ENCODE peak calls at places on chromosomes 12 and 14, in four cellular contexts. N is SK-N-SH, V is H1, G is K562. K is an unnamed sample.

GRCh38 chr12:113069149-113069548 is 12.6 kb downstream of the DTX1 start:
- DNase-seq in V (no peak), N (no peak), G (no peak), K (no peak)

GRCh38 chr12:48189331-48190125 is 6.1 kb downstream of the CCDC184 start:
- DNase-seq in V (no peak), G (peak), N (peak), K (peak)

GRCh38 chr12:30613119-30613830 is 82.4 kb downstream of the IPO8 start:
- DNase-seq in G (no peak), N (no peak), V (no peak), K (no peak)

GRCh38 chr12:132818562-132818961 is 10.1 kb downstream of the GOLGA3 start:
- DNase-seq in G (no peak), V (no peak), N (no peak), K (no peak)

GRCh38 chr12:89345830-89346740 is 6.2 kb downstream of the DUSP6 start:
- DNase-seq in V (no peak), N (peak), G (peak), K (peak)

GRCh38 chr12:124032265-124032886 is 59.4 kb downstream of the ZNF664 start:
- DNase-seq in V (no peak), G (peak), N (peak), K (no peak)

GRCh38 chr12:18375131-18375530 is 113.8 kb downstream of the PIK3C2G start:
- DNase-seq in V (no peak), G (no peak), N (no peak), K (no peak)

GRCh38 chr14:91303091-91303923 is 58.8 kb upstream of the GPR68 start:
- DNase-seq in V (peak), N (peak), G (peak), K (no peak)

GRCh38 chr14:102778616-102779351 is 1.5 kb downstream of the TRAF3 start:
- DNase-seq in V (no peak), G (peak), N (no peak), K (no peak)

GRCh38 chr12:125983784-125984510 is 918.7 kb downstream of the AACS start:
- DNase-seq in G (no peak), V (no peak), N (peak), K (no peak)

GRCh38 chr12:56206373-56207166 is 15.2 kb downstream of the RNF41 start:
- DNase-seq in V (no peak), G (peak), N (peak), K (no peak)

GRCh38 chr14:68921666-68922065 is 57.4 kb downstream of the ACTN1 start:
- DNase-seq in N (no peak), G (no peak), V (no peak), K (no peak)

GRCh38 chr14:93042968-93043940 is 72.5 kb downstream of the ITPK1 start:
- DNase-seq in N (peak), V (no peak), G (no peak), K (no peak)
- TF ChIP-seq MAX in N (no peak), V (no peak), G (no peak), K (no peak)

DNA sequence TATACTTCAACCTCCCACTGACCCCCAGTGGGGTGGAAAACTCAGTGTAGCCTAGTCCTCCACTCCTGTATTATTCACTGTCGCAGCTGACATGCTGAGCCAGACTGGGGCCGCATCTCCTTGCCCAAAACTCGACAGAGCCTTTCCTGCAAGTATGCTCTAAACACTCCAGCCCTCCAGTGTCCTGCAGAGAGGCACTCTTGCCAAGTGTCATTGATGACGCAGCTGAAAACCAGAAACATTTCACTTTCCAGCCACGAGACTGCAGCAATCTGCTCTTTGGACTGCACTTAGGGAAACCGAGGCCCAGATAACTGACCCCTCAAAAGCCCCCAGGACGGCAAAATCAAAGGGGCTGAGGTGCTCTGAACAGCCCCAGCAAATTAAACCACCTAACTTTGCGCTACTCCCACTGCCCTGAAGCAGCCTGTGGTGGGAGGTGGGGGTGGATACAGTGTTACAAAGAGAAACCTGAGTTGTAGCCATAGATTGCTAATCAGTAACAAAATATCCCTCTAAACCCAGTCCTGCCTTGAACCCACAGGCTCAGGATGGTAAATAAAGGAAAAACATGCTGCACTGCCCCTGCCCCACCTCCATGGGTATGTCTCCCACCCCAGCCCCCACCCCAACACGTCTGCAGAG is 2.6 kb downstream of the CCDC85C start:
- DNase-seq in N (no peak), V (no peak), G (no peak), K (no peak)
- TF ChIP-seq GABPA in N (no peak), V (no peak), G (no peak), K (no peak)

DNA sequence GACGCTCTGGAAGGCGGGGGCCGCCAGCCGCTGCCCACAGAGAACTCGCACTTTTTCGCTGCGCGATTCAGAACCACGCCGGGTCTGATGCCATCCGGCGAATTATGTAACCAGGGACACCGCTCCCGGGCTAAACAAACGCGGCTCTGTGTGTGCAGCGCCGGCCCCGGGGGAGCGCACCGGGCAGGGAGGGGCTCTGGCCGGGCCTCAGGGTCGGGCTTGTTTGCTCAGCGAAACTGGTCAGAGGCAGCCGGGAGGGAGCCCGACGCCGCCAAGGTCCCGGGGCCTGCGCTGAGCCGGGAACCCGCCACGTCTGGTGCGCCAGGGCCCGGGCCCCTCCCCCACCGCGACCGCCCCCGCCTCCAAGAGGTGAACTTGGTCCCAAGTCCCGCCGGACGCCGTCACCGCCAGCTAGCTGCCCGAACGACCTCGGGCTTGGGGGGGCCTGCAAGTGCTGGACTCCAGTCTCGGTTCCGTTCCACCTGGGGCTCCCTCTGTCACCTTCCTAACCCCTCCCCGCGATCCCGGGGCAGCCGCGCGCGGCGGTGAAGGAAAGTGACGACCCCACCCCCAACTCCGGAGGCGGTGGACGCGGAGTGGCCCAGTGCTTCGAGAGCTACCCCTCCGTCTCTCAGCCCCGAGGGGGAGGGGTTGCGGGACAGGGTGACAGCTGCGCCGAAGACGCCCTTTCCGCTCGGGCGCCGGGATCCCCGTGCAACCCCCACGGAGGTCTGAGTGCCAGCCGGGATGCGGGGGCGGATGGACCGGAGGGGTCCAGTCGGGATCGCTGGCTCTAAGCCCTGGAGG is 848 bp downstream of the CTDSP2 start:
- DNase-seq in V (no peak), G (peak), N (peak), K (no peak)
- TF ChIP-seq MAX in V (no peak), G (no peak), N (no peak), K (no peak)

GRCh38 chr12:3885179-3886094 is 12.2 kb upstream of the PARP11 start:
- DNase-seq in N (peak), G (peak), V (no peak), K (no peak)
- TF ChIP-seq GABPA in N (no peak), G (no peak), V (no peak), K (no peak)

DNA sequence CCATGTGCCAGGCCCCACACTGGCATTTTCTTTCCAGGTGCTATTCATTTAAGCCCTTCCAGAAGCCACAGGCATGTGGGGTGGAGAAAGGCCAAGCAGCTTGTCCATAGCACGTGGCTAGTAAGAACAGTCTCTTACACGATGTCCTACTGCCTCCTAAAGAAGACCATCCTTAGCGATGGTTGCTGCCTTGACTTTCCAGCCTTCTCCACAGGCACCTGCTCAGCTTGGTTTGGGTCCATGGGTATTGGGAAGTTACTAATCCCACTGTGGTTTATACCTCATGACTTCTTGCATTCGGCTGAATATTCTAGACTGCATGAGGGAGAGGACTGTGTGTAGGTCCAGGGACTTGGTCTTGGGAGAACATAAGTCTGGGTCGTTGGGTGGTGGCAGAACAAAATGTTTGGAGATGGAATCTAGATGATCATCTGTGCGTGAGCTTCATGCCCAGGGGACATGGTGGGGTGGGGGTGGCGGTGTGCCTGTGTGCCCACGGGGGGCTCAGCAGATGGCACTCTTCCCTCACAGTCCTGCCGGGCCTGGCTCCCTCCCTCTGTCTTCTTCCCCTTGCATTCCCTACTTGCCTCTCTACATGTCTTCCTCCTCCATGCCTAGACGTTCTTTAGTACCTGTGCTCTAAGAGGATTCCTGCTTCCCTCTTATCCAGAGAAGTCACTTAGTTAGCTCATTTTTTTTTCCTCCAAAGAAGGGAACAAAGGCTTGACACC is 49.1 kb downstream of the NINJ2 start:
- DNase-seq in G (no peak), V (no peak), N (peak), K (no peak)
- TF ChIP-seq MAX in G (no peak), V (no peak), N (no peak), K (no peak)

GRCh38 chr12:53892760-53893159 is 45.9 kb upstream of the HOXC13 start:
- DNase-seq in V (no peak), N (no peak), G (no peak), K (no peak)
- TF ChIP-seq GABPA in V (no peak), N (no peak), G (no peak), K (no peak)

DNA sequence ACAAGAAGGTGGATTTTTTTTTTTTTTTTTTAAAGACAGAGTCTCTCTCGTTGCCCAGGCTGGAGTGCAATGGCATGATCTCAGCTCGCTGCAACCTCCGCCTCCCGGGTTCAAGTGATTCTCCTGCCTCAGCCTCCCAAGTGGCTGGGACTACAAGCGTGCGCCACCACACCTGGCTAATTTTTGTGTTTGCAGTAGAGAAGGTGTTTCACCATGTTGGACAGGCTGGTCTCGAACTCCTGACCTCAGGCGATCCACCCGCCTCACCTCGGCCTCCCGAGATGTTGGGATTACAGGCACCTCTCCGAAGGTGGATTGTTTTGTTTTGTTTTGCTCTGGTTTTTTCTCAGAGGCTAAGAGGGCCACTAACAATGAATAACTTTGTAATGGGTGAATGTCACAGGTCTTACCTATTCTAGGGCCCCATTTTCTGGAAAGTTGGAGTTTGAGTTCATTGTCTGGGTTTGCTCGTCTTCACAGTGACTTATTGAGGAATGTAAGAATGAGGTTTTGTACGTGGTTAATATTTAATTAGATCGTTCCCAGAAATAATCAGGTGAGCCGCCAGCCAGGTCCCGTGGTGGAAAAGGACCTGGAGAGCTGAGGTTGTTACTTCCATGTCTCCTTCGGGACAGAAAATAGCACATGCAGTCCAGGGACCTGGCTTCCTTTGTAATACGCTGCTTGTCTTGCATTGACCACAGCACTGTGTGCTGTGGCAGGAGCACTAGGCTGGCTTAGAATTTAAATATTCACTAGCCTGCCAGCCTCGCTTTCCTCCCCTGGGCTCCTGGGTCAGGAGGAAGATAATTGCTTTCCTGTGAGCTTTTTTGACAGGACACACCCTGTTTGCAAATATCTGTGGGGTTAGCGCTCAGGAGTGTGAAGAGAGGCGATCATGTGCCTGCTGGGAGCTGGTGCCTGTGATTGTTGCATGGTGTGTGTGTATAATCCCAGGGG is 2.3 kb downstream of the HIP1R start:
- DNase-seq in V (no peak), N (no peak), G (peak), K (no peak)
- TF ChIP-seq MAX in V (no peak), N (no peak), G (no peak), K (no peak)

GRCh38 chr12:94870511-94870910 is 133.0 kb downstream of the NDUFA12 start:
- DNase-seq in N (no peak), G (no peak), V (no peak), K (no peak)

GRCh38 chr12:94873368-94874085 is 130.0 kb downstream of the NDUFA12 start:
- DNase-seq in V (no peak), N (peak), G (no peak), K (no peak)

GRCh38 chr12:94874086-94874985 is 129.2 kb downstream of the NDUFA12 start:
- DNase-seq in V (no peak), G (no peak), N (peak), K (no peak)

GRCh38 chr12:94872671-94873367 is 130.7 kb downstream of the NDUFA12 start:
- DNase-seq in N (peak), V (no peak), G (no peak), K (no peak)

GRCh38 chr12:94872007-94872653 is 131.4 kb downstream of the NDUFA12 start:
- DNase-seq in N (no peak), G (no peak), V (no peak), K (no peak)
- TF ChIP-seq GABPA in N (no peak), G (no peak), V (no peak), K (no peak)

DNA sequence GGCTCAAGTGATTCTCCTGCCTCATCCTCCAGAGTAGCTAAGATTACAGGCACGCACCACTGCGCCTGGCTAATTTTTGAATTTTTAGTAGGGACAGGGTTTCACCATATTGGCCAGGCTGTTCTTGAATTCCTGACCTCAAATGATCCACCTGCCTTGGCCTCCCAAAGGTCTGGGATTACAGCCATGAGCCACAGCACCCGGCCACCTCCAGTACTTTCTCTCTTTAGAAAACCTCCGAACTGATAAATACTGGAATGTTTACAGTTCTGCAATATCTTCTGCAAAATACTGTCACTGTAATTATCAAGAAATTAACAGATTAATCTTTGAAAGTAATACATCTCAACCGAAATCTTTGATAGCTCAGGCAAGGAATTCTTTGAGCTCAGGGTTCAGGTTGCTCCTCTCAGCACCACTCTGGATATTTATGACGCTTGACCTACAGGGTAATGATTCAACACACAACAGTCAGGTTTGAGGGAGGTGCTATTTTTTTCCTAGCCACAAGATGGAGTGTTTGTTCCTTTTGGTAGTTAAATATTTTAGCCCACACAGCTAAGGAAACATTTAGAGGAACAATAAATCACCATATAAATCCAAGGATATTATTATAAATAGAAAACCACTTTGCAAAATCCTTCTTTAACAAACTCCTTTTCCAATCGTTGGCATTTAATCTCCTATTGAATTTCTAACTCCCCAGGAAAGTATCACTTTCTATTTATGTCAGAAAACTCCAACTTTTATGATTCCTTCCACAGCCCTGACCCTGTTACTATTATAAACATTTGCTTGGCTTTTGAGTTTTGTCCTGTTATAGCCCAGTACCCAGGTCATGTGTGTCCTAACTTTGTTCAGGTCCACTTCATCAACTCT is 48.6 kb upstream of the GTF2A1 start:
- DNase-seq in N (peak), G (peak), V (no peak), K (peak)
- TF ChIP-seq MAX in N (no peak), G (no peak), V (no peak), K (no peak)

DNA sequence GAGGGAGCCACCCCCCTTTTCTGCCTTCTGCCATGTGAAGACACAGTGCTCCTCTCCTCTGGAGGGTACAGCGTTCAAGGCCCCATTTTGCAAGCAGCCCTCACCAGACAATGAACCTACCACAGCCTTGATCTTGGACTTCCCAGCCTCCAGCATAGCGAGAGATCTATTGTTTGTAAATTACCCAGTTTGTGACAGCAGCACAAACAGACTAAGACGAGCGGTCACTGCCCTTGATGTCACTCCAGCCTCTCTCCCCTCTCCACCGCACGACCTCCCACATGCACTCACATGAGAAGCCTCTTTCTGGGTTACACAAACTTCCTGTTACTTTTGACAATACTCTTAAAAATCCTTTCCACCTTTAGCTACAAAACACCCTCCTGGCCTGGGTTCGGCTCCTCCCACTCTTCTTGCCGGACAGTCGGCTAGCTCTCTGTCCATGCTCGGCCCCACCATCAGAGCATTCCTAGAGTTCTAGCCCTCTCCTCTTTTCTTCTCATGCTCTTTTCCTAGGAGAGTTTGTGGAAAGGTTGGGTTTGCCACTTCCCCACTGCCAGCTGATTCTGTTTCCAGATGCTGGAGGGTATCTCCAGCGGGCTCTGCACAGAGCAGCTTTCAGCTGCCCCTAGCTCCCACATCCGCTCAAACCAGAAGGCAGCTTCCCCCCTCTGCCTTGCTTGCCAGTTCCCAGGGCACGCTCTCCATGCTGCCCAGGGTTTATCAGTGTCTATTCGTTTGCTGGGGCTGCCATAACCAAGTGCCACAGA is 124.3 kb downstream of the FOXN3 start:
- DNase-seq in V (no peak), N (no peak), G (no peak), K (no peak)
- TF ChIP-seq GABPA in V (no peak), N (no peak), G (no peak), K (no peak)

K was measured in GM12878.